ENCODE peak calls at places on chromosomes 4 and X, in nine cellular contexts. M is AG09309, W is cardiac muscle cell, J is foreskin fibroblast, P is HL-60, A is psoas muscle, N is AG10803, D is pancreas, B is mucosa of descending colon. T is an unnamed sample.

GRCh38 chr4:16685536-16685935 is 212.9 kb downstream of the LDB2 start:
- DNase-seq in M (no peak), W (no peak), J (peak; percentile 34), P (no peak), A (no peak), N (peak; percentile 73), D (no peak), B (no peak), T (no peak)

GRCh38 chr4:182495986-182496385 is 252.8 kb downstream of the TENM3 start:
- DNase-seq in M (no peak), W (no peak), J (no peak), P (no peak), A (no peak), N (no peak), D (no peak), B (no peak), T (no peak)

GRCh38 chr4:5965225-5965624 is 53.0 kb downstream of the C4orf50 start:
- DNase-seq in M (no peak), W (no peak), J (no peak), P (no peak), A (no peak), N (no peak), D (no peak), B (no peak), T (no peak)

GRCh38 chr4:76212301-76212700 is 1.3 kb downstream of the SCARB2 start:
- DNase-seq in M (no peak), W (no peak), J (no peak), P (no peak), A (no peak), N (no peak), D (no peak), B (no peak), T (no peak)

GRCh38 chrX:18833071-18833731 is 125.8 kb downstream of the PPEF1 start:
- DNase-seq in M (peak; percentile 4), W (peak; percentile 36), J (peak; percentile 24), P (no peak), A (peak; percentile 84), N (peak; percentile 20), D (no peak), B (no peak), T (no peak)

GRCh38 chrX:21986596-21986995 is 45.5 kb upstream of the PHEX start:
- DNase-seq in M (peak; percentile 3), W (no peak), J (peak; percentile 36), P (no peak), A (no peak), N (peak; percentile 61), D (no peak), B (no peak), T (no peak)

GRCh38 chr4:168408620-168409019 is 71.7 kb downstream of the DDX60L start:
- DNase-seq in M (peak; percentile 93), W (peak; percentile 97), J (peak; percentile 98), P (no peak), A (peak; percentile 62), N (peak; percentile 96), D (no peak), B (no peak), T (peak; percentile 97)

GRCh38 chr4:140617494-140618060 is 48.8 kb upstream of the UCP1 start:
- DNase-seq in M (no peak), W (peak; percentile 52), J (no peak), P (no peak), A (no peak), N (no peak), D (no peak), B (no peak), T (no peak)

GRCh38 chr4:123412700-123413512 is 16.3 kb downstream of the SPRY1 start:
- DNase-seq in M (no peak), W (no peak), J (peak; percentile 54), P (no peak), A (no peak), N (peak; percentile 72), D (no peak), B (no peak), T (no peak)

GRCh38 chrX:10900585-10901289 is 210.4 kb upstream of the HCCS start:
- DNase-seq in M (no peak), W (peak; percentile 40), J (peak; percentile 51), P (no peak), A (no peak), N (peak; percentile 48), D (no peak), B (no peak), T (no peak)

GRCh38 chr4:134278675-134279074 is 77.1 kb upstream of the PABPC4L start:
- DNase-seq in M (no peak), W (no peak), J (no peak), P (no peak), A (no peak), N (no peak), D (no peak), B (no peak), T (peak; percentile 27)

GRCh38 chrX:1392376-1393130 is 640 bp upstream of the SLC25A6 start:
- DNase-seq in M (peak; percentile 14), W (peak; percentile 78), J (peak; percentile 77), P (no peak), A (peak; percentile 83), N (peak; percentile 67), D (no peak), B (no peak), T (no peak)

GRCh38 chr4:8276358-8277240 is 7.0 kb downstream of the HTRA3 start:
- DNase-seq in M (no peak), W (peak; percentile 66), J (peak; percentile 75), P (no peak), A (peak; percentile 90), N (peak; percentile 50), D (no peak), B (peak; percentile 55), T (no peak)

GRCh38 chr4:180636696-180637095 is 1606.5 kb upstream of the TENM3 start:
- DNase-seq in M (no peak), W (no peak), J (no peak), P (no peak), A (no peak), N (no peak), D (no peak), B (no peak), T (no peak)

GRCh38 chr4:107117726-107118125 is 81.6 kb upstream of the DKK2 start:
- DNase-seq in M (no peak), W (no peak), J (no peak), P (no peak), A (no peak), N (no peak), D (no peak), B (no peak), T (no peak)

GRCh38 chr4:163818673-163819072 is 324.2 kb downstream of the TMA16 start:
- DNase-seq in M (no peak), W (no peak), J (no peak), P (no peak), A (no peak), N (no peak), D (no peak), B (no peak), T (no peak)

GRCh38 chr4:89307185-89307445 is 485 bp downstream of the GPRIN3 start:
- DNase-seq in M (no peak), W (no peak), J (no peak), P (no peak), A (no peak), N (no peak), D (no peak), B (no peak), T (no peak)
- H3K4me3 ChIP-seq in M (no peak overlapping the region), W (peak overlapping the region; percentile 94), J (peak overlapping the region; percentile 50), P (peak overlapping the region; percentile 68), A (peak overlapping the region; percentile 68), N (peak overlapping the region; percentile 54), D (peak overlapping the region; percentile 87), B (peak overlapping the region; percentile 65), T (peak overlapping the region; percentile 47)

DNA sequence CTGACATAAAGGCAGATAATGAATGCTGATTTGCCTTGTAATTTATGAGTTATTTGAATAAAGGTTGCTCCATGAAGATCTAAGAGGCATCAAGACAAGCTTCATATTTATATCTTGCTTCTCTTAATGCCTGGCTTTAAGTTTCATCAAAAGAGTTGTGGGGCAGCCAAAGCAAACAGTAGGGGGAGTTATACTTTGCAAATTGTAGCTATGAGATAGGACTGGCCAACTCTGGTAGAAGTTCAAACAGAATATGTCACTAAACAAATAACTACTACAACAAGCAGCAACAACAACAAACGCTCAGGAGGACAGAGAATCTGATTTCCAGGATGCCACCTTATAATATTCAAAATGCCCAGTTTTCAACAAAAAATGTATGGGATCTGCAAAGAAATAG is 69.1 kb upstream of the PLAC1 start:
- DNase-seq in M (no peak), W (peak; percentile 33), J (peak; percentile 35), P (no peak), A (no peak), N (no peak), D (no peak), B (no peak), T (no peak)
- TF ChIP-seq CTCF in M (peak; percentile 10), W (peak; percentile 34), J (peak; percentile 15), P (no peak), A (no peak), N (no peak), D (no peak), B (no peak), T (peak; percentile 8)

GRCh38 chr4:127622621-127622922 is 10.2 kb upstream of the INTU start:
- DNase-seq in M (no peak), W (no peak), J (no peak), P (no peak), A (no peak), N (no peak), D (no peak), B (no peak), T (no peak)
- H3K4me3 ChIP-seq in M (peak overlapping the region; percentile 82), W (peak overlapping the region; percentile 32), J (peak overlapping the region; percentile 76), P (peak overlapping the region; percentile 25), A (peak overlapping the region; percentile 69), N (peak overlapping the region; percentile 64), D (peak overlapping the region; percentile 29), B (no peak overlapping the region), T (peak overlapping the region; percentile 63)

DNA sequence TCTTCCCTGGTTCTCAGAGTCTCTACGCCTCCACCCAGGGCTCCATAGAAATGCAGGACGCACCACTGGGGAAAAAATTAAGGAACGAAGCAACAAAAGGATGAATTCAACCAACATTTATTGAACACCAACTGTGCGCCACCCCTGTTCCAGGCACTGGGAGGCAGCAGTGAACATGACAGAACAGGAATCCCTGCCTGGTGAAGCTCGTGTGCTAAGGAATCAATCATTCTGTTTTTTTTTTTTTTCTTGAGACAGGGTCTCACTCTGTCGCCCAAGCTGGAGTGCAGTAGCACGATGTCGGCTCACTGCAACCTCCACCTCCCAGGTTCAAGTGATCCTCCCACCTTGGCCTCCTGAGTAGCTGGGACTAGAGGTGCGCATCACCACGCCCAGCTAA is 1.9 kb upstream of the FTSJ1 start:
- DNase-seq in M (no peak), W (no peak), J (peak; percentile 60), P (no peak), A (no peak), N (no peak), D (no peak), B (no peak), T (no peak)
- TF ChIP-seq CTCF in M (peak; percentile 31), W (peak; percentile 28), J (peak; percentile 11), P (peak; percentile 24), A (no peak), N (peak; percentile 33), D (no peak), B (no peak), T (no peak)

T was measured in HFF-Myc.